ENCODE peak calls at places on chromosomes 5 and 9, in six cellular contexts. F, S, G, Y, M and T are unnamed samples. For H3K27me3, the result is how much of the 10 kb centered on the place peaks cover.

GRCh38 chr9:38394419-38394818 is 1.9 kb downstream of the ALDH1B1 start:
- DNase-seq in M (no peak), G (no peak), S (no peak), Y (no peak), F (no peak), T (no peak)

GRCh38 chr5:179373101-179373934 is 28.1 kb upstream of the ADAMTS2 start:
- DNase-seq in G (peak), Y (no peak), M (no peak), S (peak), F (no peak), T (no peak)

GRCh38 chr5:138789771-138790242 is 36.6 kb downstream of the CTNNA1 start:
- DNase-seq in S (no peak), G (peak), F (peak), Y (no peak), M (peak), T (peak)

GRCh38 chr9:96486351-96487029 is 36.5 kb downstream of the HABP4 start:
- DNase-seq in M (no peak), G (no peak), F (no peak), S (no peak), Y (peak), T (no peak)

GRCh38 chr5:124922255-124922975 is 176.0 kb upstream of the ZNF608 start:
- DNase-seq in Y (no peak), G (peak), S (no peak), M (no peak), F (no peak), T (no peak)

GRCh38 chr9:120845255-120845654 is 2.5 kb upstream of the PSMD5 start:
- DNase-seq in F (no peak), S (no peak), Y (no peak), M (no peak), G (no peak), T (no peak)

GRCh38 chr9:104779334-104779733 is 15.4 kb downstream of the NIPSNAP3B start:
- DNase-seq in S (no peak), Y (no peak), G (no peak), M (no peak), F (no peak), T (no peak)

GRCh38 chr9:71863652-71864051 is 47.3 kb downstream of the ABHD17B start:
- DNase-seq in Y (no peak), S (no peak), M (no peak), F (no peak), G (no peak), T (no peak)

GRCh38 chr5:91384671-91385430 is 1.7 kb upstream of the ARRDC3 start:
- DNase-seq in S (no peak), Y (peak), M (peak), G (peak), F (peak), T (peak)

GRCh38 chr9:14316574-14317304 is 2.8 kb upstream of the NFIB start:
- DNase-seq in F (no peak), S (no peak), M (no peak), G (peak), Y (peak), T (peak)

GRCh38 chr9:14315754-14316573 is 2.0 kb upstream of the NFIB start:
- DNase-seq in F (no peak), Y (peak), G (peak), M (peak), S (peak), T (peak)

GRCh38 chr9:14314929-14315753 is 1.2 kb upstream of the NFIB start:
- DNase-seq in M (peak), S (peak), Y (peak), G (peak), F (peak), T (peak)

GRCh38 chr9:14318934-14319513 is 5.1 kb upstream of the NFIB start:
- DNase-seq in F (no peak), Y (no peak), M (no peak), S (no peak), G (no peak), T (no peak)

GRCh38 chr9:14317667-14318255 is 3.8 kb upstream of the NFIB start:
- DNase-seq in M (no peak), Y (no peak), S (no peak), G (no peak), F (no peak), T (no peak)
- H3K4me3 ChIP-seq in M (no peak), Y (no peak), S (peak), G (peak), F (no peak), T (no peak)

GRCh38 chr5:41457942-41458341 is 52.5 kb downstream of the PLCXD3 start:
- DNase-seq in S (no peak), F (no peak), Y (no peak), G (no peak), M (no peak), T (no peak)

GRCh38 chr5:41457094-41457493 is 53.3 kb downstream of the PLCXD3 start:
- DNase-seq in F (no peak), S (no peak), Y (no peak), M (no peak), G (no peak), T (no peak)

GRCh38 chr5:41459557-41459956 is 50.8 kb downstream of the PLCXD3 start:
- DNase-seq in G (no peak), F (no peak), S (no peak), M (no peak), Y (no peak), T (no peak)
- H3K27me3 ChIP-seq in G (under half), F (under half), S (under half), M (under half), Y (under half), T (under half)

GRCh38 chr9:75850459-75851200 is 39.8 kb upstream of the PCSK5 start:
- DNase-seq in S (no peak), M (no peak), F (no peak), Y (no peak), G (no peak), T (no peak)

GRCh38 chr9:75858497-75859092 is 31.9 kb upstream of the PCSK5 start:
- DNase-seq in M (no peak), Y (no peak), G (no peak), S (no peak), F (no peak), T (no peak)

GRCh38 chr9:75851917-75852316 is 38.6 kb upstream of the PCSK5 start:
- DNase-seq in S (no peak), M (no peak), G (no peak), Y (no peak), F (no peak), T (no peak)

GRCh38 chr9:75852746-75853145 is 37.7 kb upstream of the PCSK5 start:
- DNase-seq in G (no peak), S (no peak), M (no peak), F (no peak), Y (no peak), T (no peak)

GRCh38 chr9:75855509-75855908 is 35.0 kb upstream of the PCSK5 start:
- DNase-seq in Y (peak), M (no peak), G (peak), F (peak), S (no peak), T (peak)
- H3K4me3 ChIP-seq in Y (no peak), M (no peak), G (no peak), F (no peak), S (no peak), T (no peak)

DNA sequence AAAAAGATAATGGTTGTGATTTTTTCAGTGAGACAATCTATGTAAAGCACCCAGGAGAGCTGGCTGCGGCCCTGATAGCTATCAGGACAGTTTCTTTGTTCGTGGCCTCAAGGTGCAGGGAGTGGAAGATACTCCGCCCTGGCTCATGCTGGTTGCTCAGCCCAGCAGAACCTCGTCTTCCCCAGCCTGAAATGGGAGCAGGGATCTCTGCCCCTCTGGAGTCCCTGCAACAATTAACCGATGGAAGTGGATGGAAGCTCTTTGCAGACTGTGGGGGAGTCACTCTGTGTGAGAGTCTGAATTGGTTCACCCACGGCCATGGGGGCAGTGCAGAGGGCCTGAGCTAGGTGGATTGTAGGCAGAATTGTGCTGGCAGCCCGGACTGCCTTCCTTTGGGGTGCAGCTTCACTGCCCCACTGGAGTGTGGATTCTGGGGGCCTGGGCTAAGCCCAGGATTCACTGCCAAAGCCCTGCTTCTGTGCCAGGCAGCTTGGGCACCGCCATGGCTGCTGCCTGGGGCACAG is 2.8 kb downstream of the AIF1L start:
- DNase-seq in G (no peak), F (no peak), Y (peak), M (peak), S (no peak), T (no peak)
- H3K27me3 ChIP-seq in G (under half), F (under half), Y (under half), M (half or more), S (under half), T (under half)

DNA sequence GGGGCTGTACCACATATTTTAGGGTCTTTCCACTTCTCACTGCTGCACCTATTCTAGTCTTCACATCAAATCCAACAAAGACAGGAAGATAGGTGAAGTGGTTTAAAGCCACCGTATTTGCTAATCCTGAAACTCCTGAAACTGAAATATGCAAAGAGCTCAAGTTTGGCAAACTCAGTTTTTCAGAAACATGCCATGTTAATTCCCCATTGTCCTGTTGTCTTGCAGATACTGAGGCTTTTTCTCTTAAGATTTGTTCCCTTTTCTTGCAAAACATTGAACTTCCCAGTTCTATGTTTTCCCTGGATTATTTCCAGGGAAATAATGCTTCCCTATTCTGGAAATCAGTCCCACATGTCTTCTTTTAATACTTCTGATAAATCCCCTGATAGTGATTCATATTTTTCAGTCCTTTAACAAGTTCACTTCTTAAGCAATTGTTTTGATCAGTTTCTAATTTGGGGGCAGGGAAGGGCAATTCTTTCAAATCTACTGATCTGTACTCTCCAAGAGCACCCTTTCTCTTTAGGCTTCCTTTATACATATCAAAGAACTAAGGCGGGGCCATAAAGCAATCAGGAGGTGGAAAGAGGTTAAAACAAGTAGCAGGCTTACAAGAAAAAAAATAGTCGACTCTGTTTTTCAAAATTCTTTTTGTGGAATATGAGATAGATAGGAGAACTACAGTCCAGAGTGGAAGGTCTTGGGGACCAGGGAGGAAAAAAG is 648.5 kb downstream of the BNC2 start:
- DNase-seq in Y (no peak), M (no peak), F (no peak), S (no peak), G (peak), T (no peak)
- H3K4me3 ChIP-seq in Y (no peak), M (no peak), F (no peak), S (no peak), G (no peak), T (no peak)

DNA sequence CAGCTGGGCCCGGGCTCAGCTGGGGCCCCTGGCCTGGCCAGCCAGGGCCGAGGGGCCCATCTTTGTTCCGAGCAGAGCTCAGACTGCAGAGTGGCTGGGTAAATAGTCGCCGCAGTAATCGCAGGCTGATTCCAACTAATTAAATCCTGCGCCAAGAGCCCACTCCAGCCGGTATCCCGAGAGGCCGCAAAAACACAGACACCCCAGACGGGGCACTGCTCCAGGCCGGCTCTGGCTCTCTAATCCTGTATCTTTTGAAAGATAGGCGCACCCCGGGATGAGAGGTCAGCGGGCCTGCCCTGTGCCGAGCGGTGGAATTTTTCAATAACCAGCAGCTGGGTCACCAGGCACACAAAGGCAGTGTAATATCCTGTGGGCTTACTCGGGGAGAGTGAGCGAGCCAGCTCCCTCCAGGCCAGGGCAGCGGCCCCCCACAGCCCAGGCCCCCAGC is 57.7 kb downstream of the LMX1B start:
- DNase-seq in F (no peak), M (no peak), S (no peak), G (peak), Y (no peak), T (peak)
- H3K27me3 ChIP-seq in F (under half), M (half or more), S (half or more), G (under half), Y (under half), T (under half)

GRCh38 chr9:134616341-134616740 is 25.3 kb upstream of the COL5A1 start:
- DNase-seq in S (no peak), M (no peak), F (no peak), Y (no peak), G (no peak), T (no peak)

GRCh38 chr9:134614256-134614655 is 27.3 kb upstream of the COL5A1 start:
- DNase-seq in F (no peak), S (no peak), M (no peak), Y (no peak), G (no peak), T (no peak)

GRCh38 chr9:134612309-134612708 is 29.3 kb upstream of the COL5A1 start:
- DNase-seq in G (no peak), F (no peak), S (no peak), M (no peak), Y (no peak), T (no peak)

GRCh38 chr9:134611046-134611445 is 30.6 kb upstream of the COL5A1 start:
- DNase-seq in F (no peak), M (no peak), S (no peak), Y (no peak), G (no peak), T (no peak)

GRCh38 chr9:134612715-134613114 is 28.9 kb upstream of the COL5A1 start:
- DNase-seq in M (no peak), S (no peak), F (no peak), Y (no peak), G (no peak), T (no peak)
- H3K4me3 ChIP-seq in M (no peak), S (no peak), F (no peak), Y (no peak), G (no peak), T (no peak)

GRCh38 chr9:128342971-128343680 is 2.8 kb downstream of the SLC27A4 start:
- DNase-seq in G (no peak), M (no peak), S (no peak), Y (no peak), F (no peak), T (no peak)
- H3K27me3 ChIP-seq in G (under half), M (under half), S (under half), Y (under half), F (under half), T (under half)